ENCODE peak calls at places on chromosomes 5 and 9, in ten cellular contexts. One of them, this sample, is unnamed.

GRCh38 chr9:135278586-135278985 is 191.1 kb downstream of the OLFM1 start:
- DNase-seq in lower leg skin: no peak
- DNase-seq in AG09309: no peak
- DNase-seq in NCI-H1092: no peak
- DNase-seq in NCI-H2081: no peak
- DNase-seq in uterus: no peak
- DNase-seq in mesothelial cell of epicardium: no peak
- DNase-seq in frontal cortex: no peak
- DNase-seq in CD4-positive, alpha-beta memory T cell: no peak
- DNase-seq in iPS-NIHi11: no peak
- DNase-seq in this sample: no peak

GRCh38 chr5:38738898-38739743 is 106.7 kb upstream of the OSMR start:
- DNase-seq in iPS-NIHi11: no peak
- DNase-seq in lower leg skin: no peak
- DNase-seq in frontal cortex: no peak
- DNase-seq in AG09309: no peak
- DNase-seq in CD4-positive, alpha-beta memory T cell: no peak
- DNase-seq in mesothelial cell of epicardium: no peak
- DNase-seq in uterus: no peak
- DNase-seq in NCI-H2081: no peak
- DNase-seq in NCI-H1092: no peak
- DNase-seq in this sample: no peak

GRCh38 chr5:78677777-78678668 is 29.5 kb upstream of the LHFPL2 start:
- DNase-seq in AG09309: peak
- DNase-seq in CD4-positive, alpha-beta memory T cell: no peak
- DNase-seq in frontal cortex: no peak
- DNase-seq in NCI-H2081: no peak
- DNase-seq in uterus: peak
- DNase-seq in iPS-NIHi11: no peak
- DNase-seq in NCI-H1092: no peak
- DNase-seq in mesothelial cell of epicardium: no peak
- DNase-seq in lower leg skin: peak
- DNase-seq in this sample: no peak

GRCh38 chr5:139386039-139386438 is 2.9 kb upstream of the SLC23A1 start:
- DNase-seq in iPS-NIHi11: no peak
- DNase-seq in mesothelial cell of epicardium: no peak
- DNase-seq in NCI-H1092: no peak
- DNase-seq in frontal cortex: no peak
- DNase-seq in CD4-positive, alpha-beta memory T cell: no peak
- DNase-seq in NCI-H2081: no peak
- DNase-seq in AG09309: no peak
- DNase-seq in uterus: no peak
- DNase-seq in lower leg skin: no peak
- DNase-seq in this sample: no peak

GRCh38 chr5:141003791-141004601 is 37.7 kb downstream of the PCDHAC2 start:
- DNase-seq in uterus: no peak
- DNase-seq in NCI-H2081: peak
- DNase-seq in AG09309: no peak
- DNase-seq in lower leg skin: no peak
- DNase-seq in iPS-NIHi11: peak
- DNase-seq in NCI-H1092: peak
- DNase-seq in mesothelial cell of epicardium: no peak
- DNase-seq in CD4-positive, alpha-beta memory T cell: no peak
- DNase-seq in frontal cortex: no peak
- DNase-seq in this sample: no peak

GRCh38 chr5:55456216-55456895 is 78.4 kb downstream of the PLPP1 start:
- DNase-seq in frontal cortex: no peak
- DNase-seq in uterus: no peak
- DNase-seq in mesothelial cell of epicardium: no peak
- DNase-seq in iPS-NIHi11: no peak
- DNase-seq in CD4-positive, alpha-beta memory T cell: no peak
- DNase-seq in lower leg skin: no peak
- DNase-seq in AG09309: no peak
- DNase-seq in NCI-H1092: no peak
- DNase-seq in NCI-H2081: no peak
- DNase-seq in this sample: no peak

GRCh38 chr5:4156889-4157288 is 561.3 kb downstream of the IRX1 start:
- DNase-seq in mesothelial cell of epicardium: no peak
- DNase-seq in lower leg skin: no peak
- DNase-seq in NCI-H2081: no peak
- DNase-seq in AG09309: no peak
- DNase-seq in CD4-positive, alpha-beta memory T cell: no peak
- DNase-seq in uterus: no peak
- DNase-seq in frontal cortex: no peak
- DNase-seq in NCI-H1092: no peak
- DNase-seq in iPS-NIHi11: no peak
- DNase-seq in this sample: no peak

GRCh38 chr9:135500525-135501260 is at the start of gene MRPS2:
- DNase-seq in AG09309: peak
- DNase-seq in uterus: peak
- DNase-seq in frontal cortex: peak
- DNase-seq in mesothelial cell of epicardium: peak
- DNase-seq in NCI-H2081: peak
- DNase-seq in iPS-NIHi11: peak
- DNase-seq in NCI-H1092: peak
- DNase-seq in CD4-positive, alpha-beta memory T cell: peak
- DNase-seq in lower leg skin: peak
- DNase-seq in this sample: peak

GRCh38 chr5:161167001-161167765 is 315.2 kb upstream of the ATP10B start:
- DNase-seq in NCI-H1092: peak
- DNase-seq in uterus: no peak
- DNase-seq in lower leg skin: no peak
- DNase-seq in AG09309: no peak
- DNase-seq in mesothelial cell of epicardium: no peak
- DNase-seq in frontal cortex: peak
- DNase-seq in iPS-NIHi11: no peak
- DNase-seq in CD4-positive, alpha-beta memory T cell: no peak
- DNase-seq in NCI-H2081: peak
- DNase-seq in this sample: peak